ENCODE peak calls at places on chromosomes 2 and 18, in five cellular contexts. U, B, M, V and K are unnamed samples.

GRCh38 chr2:241808701-241809382 is at the start of gene NEU4:
- DNase-seq in B (no peak), U (peak), M (no peak), V (no peak), K (no peak)

GRCh38 chr18:3266062-3266608 is 4.2 kb downstream of the MYL12B start:
- DNase-seq in V (no peak), U (no peak), M (no peak), B (no peak), K (no peak)

GRCh38 chr2:76997296-76997695 is 524.9 kb downstream of the LRRTM4 start:
- DNase-seq in U (no peak), B (no peak), V (no peak), M (no peak), K (no peak)

GRCh38 chr2:214782671-214783070 is 26.8 kb downstream of the BARD1 start:
- DNase-seq in M (no peak), U (no peak), B (no peak), V (no peak), K (peak)

GRCh38 chr18:11749305-11749704 is 60.2 kb downstream of the GNAL start:
- DNase-seq in V (no peak), M (no peak), U (no peak), B (no peak), K (no peak)

GRCh38 chr2:180657054-180657453 is 323.4 kb upstream of the UBE2E3 start:
- DNase-seq in B (no peak), V (no peak), M (peak), U (no peak), K (peak)

GRCh38 chr2:40004336-40004735 is 225.3 kb upstream of the THUMPD2 start:
- DNase-seq in M (no peak), U (no peak), B (no peak), V (no peak), K (peak)

GRCh38 chr2:147610491-147611050 is 234.3 kb upstream of the ACVR2A start:
- DNase-seq in U (no peak), V (no peak), B (no peak), M (no peak), K (no peak)

GRCh38 chr2:213627054-213627710 is 342.9 kb downstream of the SPAG16 start:
- DNase-seq in V (no peak), U (no peak), B (no peak), M (no peak), K (no peak)

GRCh38 chr2:241412144-241412543 is 56.1 kb downstream of the FARP2 start:
- DNase-seq in B (no peak), U (peak), V (no peak), M (peak), K (peak)

GRCh38 chr2:39875914-39876267 is 96.8 kb upstream of the THUMPD2 start:
- DNase-seq in U (no peak), B (no peak), M (peak), V (no peak), K (peak)

GRCh38 chr2:238387376-238387775 is 39.4 kb upstream of the ASB1 start:
- DNase-seq in B (no peak), M (no peak), V (no peak), U (no peak), K (peak)

GRCh38 chr18:39455300-39455699 is 1889.7 kb upstream of the CELF4 start:
- DNase-seq in V (no peak), U (no peak), M (peak), B (no peak), K (peak)

GRCh38 chr2:27265536-27265870 is 2.7 kb upstream of the SLC30A3 start:
- DNase-seq in U (no peak), V (no peak), M (no peak), B (no peak), K (no peak)

GRCh38 chr2:27262379-27263286 is at the start of gene SLC30A3:
- DNase-seq in B (peak), U (peak), V (peak), M (peak), K (no peak)

GRCh38 chr2:27264253-27264752 is 1.5 kb upstream of the SLC30A3 start:
- DNase-seq in V (no peak), M (no peak), B (no peak), U (no peak), K (no peak)

GRCh38 chr2:27263287-27264252 is 723 bp upstream of the SLC30A3 start:
- DNase-seq in M (no peak), B (no peak), U (no peak), V (no peak), K (no peak)

DNA sequence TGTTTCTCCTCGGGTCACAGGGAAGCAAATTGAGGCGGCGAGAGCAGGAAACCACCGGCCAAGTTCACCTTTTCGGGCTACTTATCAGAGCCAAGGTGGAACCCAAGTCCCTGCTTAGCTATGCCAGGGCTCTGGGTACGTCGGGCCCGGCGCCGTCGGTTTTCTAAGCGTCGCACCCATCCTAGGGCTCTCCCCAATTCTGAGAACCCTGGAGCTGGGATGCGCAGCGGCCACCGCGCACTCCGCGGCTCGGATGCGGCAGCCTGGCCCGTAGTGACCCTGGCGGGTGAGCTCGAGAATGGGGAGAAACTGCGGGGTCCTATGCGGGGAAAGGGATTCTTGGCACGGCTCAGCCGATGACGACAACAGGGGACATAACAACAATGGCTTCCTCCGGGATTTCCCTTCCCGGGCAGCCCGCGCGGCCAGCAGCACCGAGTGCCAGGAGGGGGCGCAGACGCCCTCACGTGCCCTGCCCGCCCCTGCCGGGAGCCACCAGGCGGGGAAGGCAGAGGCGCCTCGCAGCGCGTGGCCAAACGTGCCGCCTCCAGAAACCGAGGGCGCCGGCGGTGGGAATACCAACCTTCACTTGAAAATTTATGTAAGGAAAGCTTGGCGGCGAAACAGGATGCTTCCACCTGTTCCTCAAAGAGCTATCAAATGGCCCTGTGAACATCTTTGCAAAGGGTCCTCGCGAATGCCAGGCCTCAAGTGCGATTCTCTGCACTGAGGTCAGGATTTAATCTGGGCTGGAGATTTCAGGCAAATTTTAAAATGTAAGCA is 2.1 kb upstream of the SLC30A3 start:
- DNase-seq in M (peak), U (peak), V (peak), B (peak), K (peak)
- TF ChIP-seq CTCF in M (peak), U (peak), V (peak), B (peak), K (peak)

GRCh38 chr2:163187119-163187518 is 348.6 kb upstream of the KCNH7 start:
- DNase-seq in V (no peak), M (no peak), U (no peak), B (no peak), K (no peak)

GRCh38 chr2:163185160-163185559 is 346.6 kb upstream of the KCNH7 start:
- DNase-seq in U (no peak), M (no peak), V (no peak), B (no peak), K (no peak)

GRCh38 chr2:163187995-163188655 is 349.6 kb upstream of the KCNH7 start:
- DNase-seq in B (no peak), U (no peak), M (no peak), V (no peak), K (peak)

GRCh38 chr2:163182764-163183354 is 344.3 kb upstream of the KCNH7 start:
- DNase-seq in U (no peak), M (peak), B (no peak), V (no peak), K (peak)
- TF ChIP-seq CTCF in U (no peak), M (peak), B (peak), V (no peak), K (peak)

GRCh38 chr18:63747006-63747405 is 28.2 kb upstream of the SERPINB7 start:
- DNase-seq in V (no peak), M (no peak), B (no peak), U (no peak), K (no peak)

GRCh38 chr18:63736856-63737255 is 34.1 kb downstream of the SERPINB11 start:
- DNase-seq in U (no peak), B (no peak), V (no peak), M (peak), K (no peak)

DNA sequence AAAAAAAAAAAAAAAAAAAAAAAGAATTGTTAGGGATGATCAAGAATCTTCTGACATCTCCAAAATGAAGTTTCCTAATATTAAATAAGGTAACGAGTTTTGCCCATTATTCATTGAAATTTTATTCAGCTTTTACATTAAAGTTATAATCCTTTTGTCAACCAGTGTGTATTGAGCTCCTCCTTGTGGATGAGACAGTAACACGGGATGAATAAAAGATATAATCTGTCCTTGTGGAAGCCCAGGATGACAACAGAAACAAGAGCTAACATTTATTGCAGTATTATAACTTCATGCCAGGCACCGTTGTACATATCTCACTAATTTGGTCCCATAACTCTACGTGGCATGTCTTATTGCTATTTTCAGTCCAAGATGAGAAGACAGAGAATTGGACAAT is 33.4 kb upstream of the SERPINB7 start:
- DNase-seq in V (no peak), U (no peak), B (no peak), M (peak), K (peak)
- TF ChIP-seq CTCF in V (no peak), U (no peak), B (no peak), M (peak), K (peak)

DNA sequence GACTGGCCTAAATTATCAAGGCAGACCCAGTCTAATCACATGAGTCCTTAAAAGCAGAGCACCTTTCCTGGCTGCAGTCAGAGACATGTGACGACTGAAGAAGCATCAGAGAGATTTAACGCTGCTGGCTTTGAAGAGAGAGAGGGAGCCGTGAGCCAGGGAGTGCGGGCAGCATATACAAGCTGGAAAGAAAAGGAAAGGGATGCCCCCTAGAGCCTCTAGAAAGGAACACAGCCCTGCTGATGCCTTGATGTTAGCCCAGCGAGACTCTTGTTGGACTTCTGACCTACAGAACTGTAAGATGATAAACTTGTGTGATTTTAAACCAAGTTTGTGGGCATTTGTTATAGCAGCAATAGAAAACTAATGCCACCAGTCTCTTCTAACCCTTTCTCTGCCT is 58.1 kb downstream of the HEATR5B start:
- DNase-seq in U (no peak), B (no peak), M (peak), V (no peak), K (peak)
- TF ChIP-seq CTCF in U (no peak), B (no peak), M (peak), V (no peak), K (no peak)

GRCh38 chr2:23002234-23002633 is 382.7 kb upstream of the KLHL29 start:
- DNase-seq in V (no peak), B (no peak), U (no peak), M (peak), K (no peak)
- TF ChIP-seq CTCF in V (no peak), B (no peak), U (no peak), M (no peak), K (no peak)

GRCh38 chr18:55404811-55405654 is 183.0 kb downstream of the TCF4 start:
- DNase-seq in M (no peak), B (no peak), U (no peak), V (no peak), K (peak)

GRCh38 chr18:55407774-55408535 is 180.0 kb downstream of the TCF4 start:
- DNase-seq in B (no peak), V (no peak), U (no peak), M (no peak), K (no peak)

GRCh38 chr18:55406374-55407045 is 181.5 kb downstream of the TCF4 start:
- DNase-seq in U (no peak), M (no peak), V (no peak), B (no peak), K (no peak)

GRCh38 chr18:55405655-55406373 is 182.2 kb downstream of the TCF4 start:
- DNase-seq in V (peak), U (peak), M (peak), B (peak), K (peak)

GRCh38 chr18:55407191-55407590 is 180.8 kb downstream of the TCF4 start:
- DNase-seq in V (no peak), B (no peak), U (no peak), M (no peak), K (no peak)
- TF ChIP-seq CTCF in V (no peak), B (no peak), U (no peak), M (no peak), K (no peak)

GRCh38 chr2:30979822-30980245 is 158.4 kb downstream of the GALNT14 start:
- DNase-seq in B (no peak), U (no peak), M (peak), V (no peak), K (peak)
- TF ChIP-seq CTCF in B (no peak), U (no peak), M (peak), V (no peak), K (no peak)

GRCh38 chr2:135004005-135004746 is 43.1 kb downstream of the MAP3K19 start:
- DNase-seq in B (peak), U (peak), M (peak), V (peak), K (peak)
- TF ChIP-seq CTCF in B (peak), U (peak), M (peak), V (peak), K (peak)

DNA sequence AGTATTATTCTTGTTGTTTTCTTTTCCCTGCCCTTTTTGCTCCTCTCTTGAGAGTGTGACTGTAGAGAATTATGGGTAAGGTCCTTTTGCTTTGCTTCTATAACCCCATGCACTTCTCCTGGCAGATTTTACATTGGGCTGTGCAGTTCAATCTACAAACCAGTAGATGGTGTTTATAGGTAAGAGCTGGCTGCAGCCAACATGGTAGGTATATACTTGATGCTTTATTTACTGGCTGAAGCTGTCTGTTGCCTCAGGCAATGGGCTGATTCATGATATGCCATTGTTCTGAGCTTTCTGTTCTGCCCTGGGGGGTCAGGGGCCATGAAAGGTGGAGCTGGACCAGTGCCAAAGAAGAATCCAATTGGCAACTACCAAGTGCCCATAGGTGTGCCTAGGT is 48.3 kb upstream of the MYL1 start:
- DNase-seq in V (no peak), B (no peak), U (no peak), M (peak), K (no peak)
- TF ChIP-seq CTCF in V (no peak), B (no peak), U (no peak), M (no peak), K (no peak)

GRCh38 chr18:62187543-62188378 is 706 bp downstream of the RELCH start:
- DNase-seq in M (peak), U (peak), V (peak), B (peak), K (no peak)
- TF ChIP-seq CTCF in M (no peak), U (peak), V (no peak), B (no peak), K (peak)